ENCODE peak calls at places on chromosomes 2 and 18, in five cellular contexts. U is lower leg skin, G is A673, O is left ventricle myocardium inferior, K is IMR-90. P is an unnamed sample.

GRCh38 chr2:42856891-42857632 is 64.7 kb upstream of the HAAO start:
- DNase-seq in G (no peak), U (no peak), K (no peak), O (no peak), P (peak)

GRCh38 chr2:235724964-235725603 is 231.2 kb downstream of the AGAP1 start:
- DNase-seq in G (no peak), K (no peak), O (peak), U (peak), P (no peak)

GRCh38 chr2:239602290-239603282 is 201.8 kb upstream of the HDAC4 start:
- DNase-seq in K (no peak), U (no peak), G (no peak), O (no peak), P (no peak)

GRCh38 chr18:33446604-33447003 is 6.1 kb upstream of the CCDC178 start:
- DNase-seq in O (no peak), K (no peak), G (no peak), U (no peak), P (no peak)

GRCh38 chr2:25250331-25251031 is 82.1 kb upstream of the POMC start:
- DNase-seq in O (no peak), U (no peak), K (peak), G (no peak), P (no peak)

GRCh38 chr2:45872211-45872610 is 220.7 kb downstream of the PRKCE start:
- DNase-seq in U (no peak), K (peak), G (no peak), O (no peak), P (no peak)

GRCh38 chr2:129720360-129720759 is 259.1 kb upstream of the RAB6C start:
- DNase-seq in U (no peak), O (no peak), K (no peak), G (no peak), P (no peak)

GRCh38 chr2:162244559-162245031 is 1.4 kb upstream of the FAP start:
- DNase-seq in U (peak), G (no peak), K (peak), O (no peak), P (no peak)

GRCh38 chr2:128441341-128442052 is 122.8 kb upstream of the HS6ST1 start:
- DNase-seq in O (no peak), U (peak), G (no peak), K (no peak), P (no peak)

GRCh38 chr2:12762976-12763375 is 46.2 kb downstream of the TRIB2 start:
- DNase-seq in O (no peak), U (no peak), K (no peak), G (no peak), P (no peak)

GRCh38 chr2:95333888-95334338 is 36.8 kb downstream of the KCNIP3 start:
- DNase-seq in K (peak), O (peak), U (peak), G (peak), P (peak)

GRCh38 chr2:128494640-128495321 is 176.1 kb upstream of the HS6ST1 start:
- DNase-seq in G (no peak), K (no peak), U (no peak), O (no peak), P (no peak)

GRCh38 chr2:237725661-237726060 is 72.9 kb upstream of the RBM44 start:
- DNase-seq in O (no peak), G (no peak), U (no peak), K (no peak), P (no peak)

GRCh38 chr2:7999683-8000476 is 682.0 kb upstream of the ID2 start:
- DNase-seq in U (peak), O (no peak), K (no peak), G (no peak), P (no peak)

GRCh38 chr2:23900927-23901322 is 26.0 kb downstream of the ATAD2B start:
- DNase-seq in O (no peak), K (peak), U (peak), G (peak), P (no peak)

GRCh38 chr2:132741754-132742153 is 71.7 kb upstream of the LYPD1 start:
- DNase-seq in G (no peak), O (no peak), K (peak), U (no peak), P (no peak)
- H3K4me3 ChIP-seq in G (no peak), O (no peak), K (no peak), U (no peak), P (no peak)

GRCh38 chr2:231482806-231483391 is 18.6 kb upstream of the NCL start:
- DNase-seq in O (peak), K (peak), G (peak), U (peak), P (peak)

GRCh38 chr2:231480781-231481180 is 16.5 kb upstream of the NCL start:
- DNase-seq in K (no peak), G (no peak), O (no peak), U (no peak), P (no peak)

GRCh38 chr2:231479455-231479854 is 15.2 kb upstream of the NCL start:
- DNase-seq in G (no peak), K (no peak), O (no peak), U (no peak), P (no peak)

GRCh38 chr2:231487197-231487596 is 22.9 kb upstream of the NCL start:
- DNase-seq in G (no peak), U (no peak), K (no peak), O (no peak), P (no peak)

GRCh38 chr2:231483398-231484329 is 19.4 kb upstream of the NCL start:
- DNase-seq in U (no peak), O (peak), G (no peak), K (no peak), P (no peak)
- H3K4me3 ChIP-seq in U (peak), O (peak), G (no peak), K (no peak), P (no peak)

DNA sequence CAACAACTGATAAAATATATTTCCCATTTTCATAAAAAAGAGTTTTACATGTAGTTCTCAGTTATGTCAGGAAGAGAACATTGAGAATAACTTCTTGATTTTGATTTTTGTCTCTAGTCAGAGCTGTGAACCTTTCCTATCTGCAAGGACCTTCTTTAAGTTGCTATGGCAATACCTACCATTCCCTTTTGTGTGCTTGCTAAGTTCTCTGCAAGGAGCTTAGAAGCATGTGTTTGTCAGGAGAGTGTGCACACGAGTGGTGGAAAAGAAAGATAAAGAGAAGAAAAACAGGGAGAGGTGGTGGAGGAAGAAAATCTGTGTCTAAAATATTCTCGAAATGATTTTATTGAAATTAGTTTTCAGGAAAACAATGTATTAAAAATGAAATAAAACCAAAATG is 140.3 kb upstream of the SLC8A1 start:
- DNase-seq in U (no peak), K (no peak), G (no peak), O (no peak), P (no peak)
- H3K4me3 ChIP-seq in U (no peak), K (no peak), G (no peak), O (peak), P (no peak)

DNA sequence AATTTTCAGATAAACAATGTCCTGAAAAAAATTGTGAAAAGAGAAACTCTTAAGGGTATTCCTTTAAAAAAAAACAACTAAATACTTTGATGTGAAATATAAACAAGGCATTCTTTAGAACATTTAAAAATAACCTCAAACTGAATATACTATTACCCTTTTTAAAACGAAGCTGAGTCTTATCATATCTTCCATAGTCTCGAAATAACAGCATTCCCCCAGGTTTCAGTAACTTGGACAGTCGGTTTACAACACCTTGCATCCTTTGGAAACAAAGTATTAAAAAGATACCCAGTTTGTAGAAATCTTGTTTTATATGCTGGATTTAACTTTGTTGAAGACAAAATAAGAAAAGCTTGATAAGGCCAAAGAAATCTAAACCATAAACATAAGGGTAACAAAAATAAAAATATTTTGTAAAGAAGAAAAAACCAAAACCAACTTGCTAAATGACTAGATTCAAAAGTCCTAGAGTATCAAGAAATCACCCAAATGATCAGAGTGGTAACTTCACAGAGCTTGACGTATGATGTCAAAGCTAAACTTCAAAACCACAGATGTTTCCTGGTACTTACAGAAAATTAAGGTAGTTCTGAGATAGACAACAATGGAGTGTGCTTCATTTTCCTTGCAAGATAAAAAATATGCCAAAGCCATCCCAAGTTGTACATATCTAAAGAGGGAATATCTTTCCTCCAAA is 107.8 kb downstream of the METTL8 start:
- DNase-seq in K (no peak), O (no peak), U (no peak), G (no peak), P (no peak)
- H3K4me3 ChIP-seq in K (no peak), O (no peak), U (no peak), G (no peak), P (no peak)

GRCh38 chr2:151361674-151362380 is 4.4 kb downstream of the TNFAIP6 start:
- DNase-seq in U (no peak), O (no peak), K (no peak), G (no peak), P (no peak)

GRCh38 chr2:151359768-151360167 is 2.4 kb downstream of the TNFAIP6 start:
- DNase-seq in K (no peak), U (no peak), O (no peak), G (no peak), P (no peak)

GRCh38 chr2:151354807-151355206 is 2.6 kb upstream of the TNFAIP6 start:
- DNase-seq in G (no peak), K (no peak), U (no peak), O (no peak), P (no peak)

DNA sequence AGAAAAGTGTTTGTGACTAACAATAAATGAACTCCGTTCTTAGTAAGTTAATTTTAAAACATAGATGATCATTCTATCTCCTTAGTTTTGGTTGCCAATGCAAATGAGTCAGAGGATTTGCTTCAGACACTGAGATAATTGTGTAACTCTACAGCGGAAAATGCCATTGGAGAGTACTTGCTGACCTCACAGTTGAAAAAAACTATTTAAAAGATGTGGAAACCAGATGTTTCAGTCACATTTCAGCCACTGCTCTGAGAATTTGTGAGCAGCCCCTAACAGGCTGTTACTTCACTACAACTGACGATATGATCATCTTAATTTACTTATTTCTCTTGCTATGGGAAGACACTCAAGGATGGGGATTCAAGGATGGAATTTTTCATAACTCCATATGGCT is at the start of gene TNFAIP6:
- DNase-seq in G (peak), U (peak), K (peak), O (no peak), P (no peak)
- H3K4me3 ChIP-seq in G (peak), U (no peak), K (peak), O (peak), P (no peak)

GRCh38 chr18:26088482-26088881 is 1.9 kb downstream of the SS18 start:
- DNase-seq in O (no peak), U (no peak), K (no peak), G (peak), P (no peak)
- H3K4me3 ChIP-seq in O (peak), U (no peak), K (peak), G (peak), P (peak)

GRCh38 chr2:97932975-97933662 is 62.6 kb downstream of the TMEM131 start:
- DNase-seq in O (no peak), U (no peak), K (no peak), G (no peak), P (no peak)

GRCh38 chr2:97931118-97931850 is 64.5 kb downstream of the TMEM131 start:
- DNase-seq in U (no peak), O (no peak), K (no peak), G (no peak), P (no peak)

GRCh38 chr2:97928591-97928990 is 67.2 kb downstream of the TMEM131 start:
- DNase-seq in K (no peak), O (no peak), G (no peak), U (no peak), P (no peak)

GRCh38 chr2:97935719-97936161 is 60.0 kb downstream of the TMEM131 start:
- DNase-seq in U (no peak), O (no peak), G (peak), K (peak), P (peak)

DNA sequence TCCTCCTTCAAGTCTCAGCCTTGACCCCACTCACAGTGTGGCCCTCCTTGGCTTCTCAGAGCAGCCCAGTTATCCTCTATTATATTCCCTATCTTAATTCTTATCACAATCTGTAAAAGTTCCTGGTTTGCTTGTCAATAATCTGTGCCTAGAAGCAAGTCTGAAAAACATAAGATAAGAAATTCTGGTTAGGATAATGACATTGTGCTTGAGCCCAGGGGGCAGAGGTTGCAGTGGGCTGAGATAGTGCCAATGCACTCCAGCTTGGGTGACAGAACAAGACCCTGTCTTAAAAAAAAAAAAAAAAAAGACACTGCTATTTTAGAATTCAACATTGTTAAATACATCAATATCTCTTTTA is 63.9 kb downstream of the TMEM131 start:
- DNase-seq in U (no peak), K (no peak), G (no peak), O (no peak), P (no peak)
- H3K4me3 ChIP-seq in U (no peak), K (no peak), G (no peak), O (no peak), P (no peak)

GRCh38 chr2:64330691-64331429 is 123.1 kb upstream of the LGALSL start:
- DNase-seq in U (peak), K (peak), G (peak), O (peak), P (peak)
- H3K4me3 ChIP-seq in U (no peak), K (peak), G (peak), O (peak), P (peak)

GRCh38 chr2:130808482-130809268 is 28.0 kb upstream of the ARHGEF4 start:
- DNase-seq in K (no peak), O (no peak), U (no peak), G (no peak), P (no peak)
- H3K4me3 ChIP-seq in K (no peak), O (no peak), U (no peak), G (no peak), P (no peak)

DNA sequence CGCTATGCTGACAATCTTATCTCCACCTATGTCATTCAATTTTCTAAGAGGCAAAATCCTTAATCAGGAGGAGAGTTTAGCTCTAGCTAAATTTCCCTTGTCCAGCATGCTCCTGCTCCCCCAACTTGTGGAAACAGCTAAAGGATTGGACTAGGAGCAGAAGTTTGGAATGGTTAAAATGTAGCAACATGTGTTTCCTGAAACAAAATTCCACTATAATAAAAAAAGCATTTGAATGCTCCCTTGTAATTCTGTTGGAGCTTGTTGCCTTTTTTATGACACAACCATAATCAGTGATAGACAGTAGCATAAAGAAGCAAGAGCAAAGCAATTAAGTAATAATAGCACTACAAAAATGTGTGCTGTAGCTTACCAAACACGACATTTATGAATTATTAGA is 6.9 kb downstream of the ACTR3 start:
- DNase-seq in G (no peak), U (no peak), K (peak), O (no peak), P (no peak)
- H3K4me3 ChIP-seq in G (no peak), U (no peak), K (no peak), O (no peak), P (no peak)

P was measured in SJCRH30.